ENCODE peak calls at places on chromosomes 11 and 22, in seven cellular contexts. B is upper lobe of left lung, R is psoas muscle, F is neural crest cell, C is A549, Y is GM20000, H is Caco-2. K is an unnamed sample.
A peak's percentile ranks its signal among the peaks of the same experiment; 100 is the strongest.

GRCh38 chr22:19194751-19195536 is 16.4 kb upstream of the SLC25A1 start:
- DNase-seq in B (no peak), R (no peak), F (no peak), C (no peak), Y (no peak), H (no peak), K (no peak)

GRCh38 chr22:27726726-27727449 is 74.7 kb downstream of the MN1 start:
- DNase-seq in B (no peak), R (peak; percentile 62), F (no peak), C (peak; percentile 52), Y (no peak), H (no peak), K (no peak)

GRCh38 chr11:47641585-47642098 is 717 bp downstream of the MTCH2 start:
- DNase-seq in B (no peak), R (no peak), F (no peak), C (no peak), Y (no peak), H (no peak), K (no peak)

GRCh38 chr11:30381879-30382278 is 59.0 kb downstream of the ARL14EP start:
- DNase-seq in B (no peak), R (no peak), F (no peak), C (no peak), Y (no peak), H (no peak), K (no peak)

GRCh38 chr11:31233425-31233824 is 136.1 kb downstream of the DCDC1 start:
- DNase-seq in B (no peak), R (no peak), F (no peak), C (no peak), Y (no peak), H (no peak), K (no peak)

GRCh38 chr11:1224109-1224485 is 1.2 kb downstream of the MUC5B start:
- DNase-seq in B (no peak), R (peak; percentile 8), F (no peak), C (no peak), Y (no peak), H (peak; percentile 31), K (no peak)

GRCh38 chr11:65555693-65556231 is 2.4 kb downstream of the LTBP3 start:
- DNase-seq in B (no peak), R (peak; percentile 87), F (no peak), C (peak; percentile 67), Y (no peak), H (peak; percentile 77), K (no peak)

GRCh38 chr11:102148059-102148458 is 37.8 kb downstream of the YAP1 start:
- DNase-seq in B (no peak), R (no peak), F (no peak), C (no peak), Y (no peak), H (no peak), K (no peak)

GRCh38 chr22:19932367-19933206 is 9.0 kb upstream of the COMT start:
- DNase-seq in B (no peak), R (no peak), F (no peak), C (no peak), Y (no peak), H (no peak), K (no peak)

GRCh38 chr22:43346521-43346929 is 3.4 kb upstream of the SCUBE1 start:
- DNase-seq in B (peak; percentile 65), R (peak; percentile 52), F (peak; percentile 65), C (peak; percentile 65), Y (peak; percentile 85), H (peak; percentile 58), K (no peak)

GRCh38 chr11:69423611-69424385 is 57.7 kb upstream of the LINC01488 start:
- DNase-seq in B (no peak), R (no peak), F (no peak), C (no peak), Y (no peak), H (no peak), K (no peak)

GRCh38 chr22:50306753-50307749 is at the start of gene PLXNB2:
- DNase-seq in B (peak; percentile 96), R (peak; percentile 87), F (peak; percentile 64), C (peak; percentile 40), Y (peak; percentile 95), H (peak; percentile 73), K (peak; percentile 87)

GRCh38 chr11:125433454-125434121 is 62.5 kb downstream of the FEZ1 start:
- DNase-seq in B (no peak), R (peak; percentile 32), F (peak; percentile 44), C (peak; percentile 45), Y (peak; percentile 52), H (peak; percentile 77), K (no peak)

GRCh38 chr11:47132490-47132889 is 44.2 kb downstream of the ARFGAP2 start:
- DNase-seq in B (no peak), R (no peak), F (no peak), C (no peak), Y (no peak), H (no peak), K (no peak)

GRCh38 chr11:118136826-118137225 is 15.8 kb downstream of the SCN4B start:
- DNase-seq in B (no peak), R (no peak), F (no peak), C (no peak), Y (no peak), H (no peak), K (no peak)

GRCh38 chr11:102727890-102728289 is 3.1 kb upstream of the MMP8 start:
- DNase-seq in B (no peak), R (no peak), F (no peak), C (no peak), Y (no peak), H (no peak), K (no peak)

GRCh38 chr11:112127056-112127455 is 36.8 kb downstream of the IL18 start:
- DNase-seq in B (no peak), R (no peak), F (no peak), C (no peak), Y (no peak), H (no peak), K (no peak)

GRCh38 chr11:39174228-39174627 is 2285.2 kb downstream of the LRRC4C start:
- DNase-seq in B (no peak), R (no peak), F (no peak), C (no peak), Y (no peak), H (no peak), K (no peak)

GRCh38 chr11:1453611-1454386 is 32.8 kb downstream of the MOB2 start:
- DNase-seq in B (peak; percentile 69), R (no peak), F (no peak), C (no peak), Y (peak; percentile 91), H (no peak), K (no peak)

GRCh38 chr11:131373756-131374155 is 3.3 kb downstream of the NTM start:
- DNase-seq in B (peak; percentile 74), R (no peak), F (no peak), C (no peak), Y (no peak), H (no peak), K (no peak)

GRCh38 chr22:17970205-17970708 is 54.1 kb downstream of the MICAL3 start:
- DNase-seq in B (no peak), R (no peak), F (no peak), C (no peak), Y (no peak), H (no peak), K (no peak)

GRCh38 chr11:115505165-115505564 is 950 bp upstream of the CADM1 start:
- DNase-seq in B (no peak), R (no peak), F (no peak), C (peak; percentile 7), Y (no peak), H (no peak), K (no peak)

GRCh38 chr11:68480855-68481510 is 20.4 kb downstream of the PPP6R3 start:
- DNase-seq in B (no peak), R (no peak), F (no peak), C (no peak), Y (no peak), H (no peak), K (no peak)

GRCh38 chr11:68039526-68040086 is 781 bp downstream of the TCIRG1 start:
- DNase-seq in B (peak; percentile 54), R (peak; percentile 24), F (no peak), C (no peak), Y (peak; percentile 57), H (no peak), K (no peak)

GRCh38 chr11:126115820-126116319 is 53.2 kb upstream of the CDON start:
- DNase-seq in B (peak; percentile 79), R (peak; percentile 61), F (no peak), C (peak; percentile 81), Y (no peak), H (peak; percentile 70), K (no peak)

GRCh38 chr11:120660024-120660565 is 148.5 kb downstream of the GRIK4 start:
- DNase-seq in B (peak; percentile 58), R (no peak), F (peak; percentile 32), C (peak; percentile 44), Y (peak; percentile 63), H (peak; percentile 63), K (no peak)
- TF ChIP-seq CTCF in B (peak; percentile 17), R (peak; percentile 11), F (peak; percentile 59), C (peak; percentile 32), Y (peak; percentile 60), H (peak; percentile 66), K (peak; percentile 68)

GRCh38 chr11:128946646-128947045 is 4.0 kb upstream of the TP53AIP1 start:
- DNase-seq in B (no peak), R (no peak), F (no peak), C (no peak), Y (no peak), H (no peak), K (no peak)

GRCh38 chr11:128949791-128950454 is 7.3 kb upstream of the TP53AIP1 start:
- DNase-seq in B (no peak), R (no peak), F (no peak), C (no peak), Y (no peak), H (no peak), K (no peak)

GRCh38 chr11:128953151-128953550 is 10.5 kb upstream of the TP53AIP1 start:
- DNase-seq in B (no peak), R (no peak), F (no peak), C (no peak), Y (no peak), H (no peak), K (no peak)

GRCh38 chr11:128942807-128943430 is at the start of gene TP53AIP1:
- DNase-seq in B (peak; percentile 68), R (no peak), F (no peak), C (no peak), Y (no peak), H (no peak), K (no peak)

GRCh38 chr11:128948583-128948982 is 5.9 kb upstream of the TP53AIP1 start:
- DNase-seq in B (no peak), R (no peak), F (no peak), C (no peak), Y (no peak), H (no peak), K (no peak)
- TF ChIP-seq CTCF in B (no peak), R (no peak), F (peak; percentile 17), C (no peak), Y (no peak), H (peak; percentile 42), K (peak; percentile 33)

GRCh38 chr11:91527380-91528030 is 697.1 kb upstream of the FAT3 start:
- DNase-seq in B (no peak), R (no peak), F (no peak), C (no peak), Y (no peak), H (no peak), K (no peak)
- TF ChIP-seq CTCF in B (no peak), R (no peak), F (no peak), C (no peak), Y (no peak), H (no peak), K (no peak)

DNA sequence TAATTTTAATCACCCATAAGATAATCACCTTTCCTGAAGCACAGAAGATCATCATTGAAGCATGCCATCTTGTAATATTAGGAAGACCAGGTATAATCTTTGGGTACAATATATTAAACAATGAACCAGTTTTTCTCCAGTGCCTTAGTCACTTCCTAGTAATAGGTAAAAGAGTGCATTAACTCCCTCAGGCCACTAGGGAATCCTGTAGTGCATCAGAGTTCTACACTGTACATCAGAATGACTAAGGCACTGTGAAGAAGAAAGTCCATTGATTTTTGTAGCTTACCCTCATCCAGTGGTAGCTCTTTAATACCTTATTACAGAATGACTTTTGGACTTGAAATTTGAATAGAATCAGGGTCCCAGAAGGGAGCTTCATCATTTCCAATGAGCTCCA is 4.5 kb downstream of the C11orf87 start:
- DNase-seq in B (no peak), R (no peak), F (no peak), C (no peak), Y (peak; percentile 8), H (no peak), K (no peak)
- TF ChIP-seq CTCF in B (no peak), R (no peak), F (peak; percentile 54), C (no peak), Y (no peak), H (peak; percentile 32), K (peak; percentile 62)